ENCODE peak calls at places on chromosomes 1 and 21, in five cellular contexts. One of them, this sample, is unnamed.

GRCh38 chr21:38811257-38811656 is 5.5 kb downstream of the ETS2 start:
- DNase-seq in H1: no peak
- DNase-seq in K562: no peak
- DNase-seq in HepG2: no peak
- DNase-seq in HCT116: no peak
- DNase-seq in this sample: peak; percentile 87

GRCh38 chr1:223706077-223706988 is 6.0 kb upstream of the CAPN2 start:
- DNase-seq in H1: no peak
- DNase-seq in K562: no peak
- DNase-seq in HepG2: peak; percentile 44
- DNase-seq in HCT116: no peak
- DNase-seq in this sample: peak; percentile 22

GRCh38 chr1:176938375-176938774 is 226.1 kb downstream of the ASTN1 start:
- DNase-seq in H1: no peak
- DNase-seq in K562: no peak
- DNase-seq in HepG2: no peak
- DNase-seq in HCT116: no peak
- DNase-seq in this sample: no peak

GRCh38 chr1:169877800-169878491 is 15.8 kb downstream of the SCYL3 start:
- DNase-seq in H1: no peak
- DNase-seq in K562: no peak
- DNase-seq in HepG2: no peak
- DNase-seq in HCT116: no peak
- DNase-seq in this sample: no peak

GRCh38 chr1:27000817-27001460 is 7.4 kb downstream of the TRNP1 start:
- DNase-seq in H1: no peak
- DNase-seq in K562: no peak
- DNase-seq in HepG2: no peak
- DNase-seq in HCT116: no peak
- DNase-seq in this sample: peak; percentile 55

GRCh38 chr1:239493736-239494285 is 107.4 kb downstream of the CHRM3 start:
- DNase-seq in H1: no peak
- DNase-seq in K562: no peak
- DNase-seq in HepG2: no peak
- DNase-seq in HCT116: no peak
- DNase-seq in this sample: no peak

GRCh38 chr1:89605692-89606091 is 27.2 kb upstream of the LRRC8C start:
- DNase-seq in H1: no peak
- DNase-seq in K562: no peak
- DNase-seq in HepG2: peak; percentile 75
- DNase-seq in HCT116: peak; percentile 13
- DNase-seq in this sample: peak; percentile 82

GRCh38 chr1:96145486-96145885 is 576.1 kb upstream of the PTBP2 start:
- DNase-seq in H1: no peak
- DNase-seq in K562: no peak
- DNase-seq in HepG2: no peak
- DNase-seq in HCT116: no peak
- DNase-seq in this sample: no peak

GRCh38 chr21:39885119-39885848 is 18.0 kb downstream of the PCP4 start:
- DNase-seq in H1: no peak
- DNase-seq in K562: no peak
- DNase-seq in HepG2: no peak
- DNase-seq in HCT116: no peak
- DNase-seq in this sample: no peak

GRCh38 chr1:31822766-31823165 is 6.9 kb upstream of the SPOCD1 start:
- DNase-seq in H1: no peak
- DNase-seq in K562: no peak
- DNase-seq in HepG2: no peak
- DNase-seq in HCT116: no peak
- DNase-seq in this sample: no peak

GRCh38 chr21:32328595-32328994 is 29.9 kb downstream of the MRAP start:
- DNase-seq in H1: no peak
- DNase-seq in K562: no peak
- DNase-seq in HepG2: no peak
- DNase-seq in HCT116: no peak
- DNase-seq in this sample: peak; percentile 83

GRCh38 chr1:204154525-204155255 is 2.8 kb upstream of the ETNK2 start:
- DNase-seq in H1: no peak
- DNase-seq in K562: no peak
- DNase-seq in HepG2: no peak
- DNase-seq in HCT116: no peak
- DNase-seq in this sample: no peak

GRCh38 chr1:207414606-207415108 is 39.5 kb upstream of the CR2 start:
- DNase-seq in H1: no peak
- DNase-seq in K562: no peak
- DNase-seq in HepG2: no peak
- DNase-seq in HCT116: no peak
- DNase-seq in this sample: no peak

GRCh38 chr1:2601721-2602303 is 15.2 kb downstream of the PRXL2B start:
- DNase-seq in H1: no peak
- DNase-seq in K562: no peak
- DNase-seq in HepG2: no peak
- DNase-seq in HCT116: no peak
- DNase-seq in this sample: no peak

GRCh38 chr1:21635138-21635535 is 34.0 kb downstream of the RAP1GAP start:
- DNase-seq in H1: no peak
- DNase-seq in K562: no peak
- DNase-seq in HepG2: no peak
- DNase-seq in HCT116: no peak
- DNase-seq in this sample: no peak

GRCh38 chr1:44941424-44942324 is 44.7 kb downstream of the EIF2B3 start:
- DNase-seq in H1: no peak
- DNase-seq in K562: no peak
- DNase-seq in HepG2: no peak
- DNase-seq in HCT116: no peak
- DNase-seq in this sample: peak; percentile 59

GRCh38 chr1:20660363-20661234 is 570 bp downstream of the DDOST start:
- DNase-seq in H1: no peak
- DNase-seq in K562: no peak
- DNase-seq in HepG2: no peak
- DNase-seq in HCT116: no peak
- DNase-seq in this sample: no peak

GRCh38 chr1:175479521-175480342 is 263.7 kb downstream of the TNR start:
- DNase-seq in H1: no peak
- DNase-seq in K562: no peak
- DNase-seq in HepG2: no peak
- DNase-seq in HCT116: no peak
- DNase-seq in this sample: no peak

GRCh38 chr1:212470059-212470458 is 37.3 kb downstream of the NENF start:
- DNase-seq in H1: no peak
- DNase-seq in K562: no peak
- DNase-seq in HepG2: no peak
- DNase-seq in HCT116: peak; percentile 46
- DNase-seq in this sample: no peak

GRCh38 chr1:56908619-56909340 is 54.2 kb downstream of the C8A start:
- DNase-seq in H1: no peak
- DNase-seq in K562: no peak
- DNase-seq in HepG2: peak; percentile 82
- DNase-seq in HCT116: no peak
- DNase-seq in this sample: no peak

GRCh38 chr1:109198043-109198695 is 15.5 kb upstream of the SARS1 start:
- DNase-seq in H1: no peak
- DNase-seq in K562: peak; percentile 92
- DNase-seq in HepG2: no peak
- DNase-seq in HCT116: no peak
- DNase-seq in this sample: peak; percentile 80

GRCh38 chr1:211708006-211708405 is 32.6 kb upstream of the NEK2 start:
- DNase-seq in H1: no peak
- DNase-seq in K562: no peak
- DNase-seq in HepG2: no peak
- DNase-seq in HCT116: no peak
- DNase-seq in this sample: no peak

GRCh38 chr1:106022312-106022902 is 1034.1 kb upstream of the PRMT6 start:
- DNase-seq in H1: no peak
- DNase-seq in K562: no peak
- DNase-seq in HepG2: no peak
- DNase-seq in HCT116: no peak
- DNase-seq in this sample: no peak

GRCh38 chr1:30787266-30787665 is 29.7 kb upstream of the LAPTM5 start:
- DNase-seq in H1: no peak
- DNase-seq in K562: no peak
- DNase-seq in HepG2: no peak
- DNase-seq in HCT116: no peak
- DNase-seq in this sample: no peak

GRCh38 chr1:231011360-231011759 is 28.7 kb downstream of the FAM89A start:
- DNase-seq in H1: no peak
- DNase-seq in K562: no peak
- DNase-seq in HepG2: no peak
- DNase-seq in HCT116: no peak
- DNase-seq in this sample: no peak

GRCh38 chr1:197955486-197956394 is 38.6 kb downstream of the LHX9 start:
- DNase-seq in H1: no peak
- DNase-seq in K562: no peak
- DNase-seq in HepG2: peak; percentile 31
- DNase-seq in HCT116: no peak
- DNase-seq in this sample: no peak

GRCh38 chr1:4005431-4005830 is 105.4 kb upstream of the C1orf174 start:
- DNase-seq in H1: no peak
- DNase-seq in K562: no peak
- DNase-seq in HepG2: no peak
- DNase-seq in HCT116: no peak
- DNase-seq in this sample: no peak

GRCh38 chr21:45834026-45834715 is 147.4 kb upstream of the COL6A1 start:
- DNase-seq in H1: no peak
- DNase-seq in K562: no peak
- DNase-seq in HepG2: no peak
- DNase-seq in HCT116: no peak
- DNase-seq in this sample: no peak

GRCh38 chr21:45831991-45832740 is 149.4 kb upstream of the COL6A1 start:
- DNase-seq in H1: peak; percentile 29
- DNase-seq in K562: no peak
- DNase-seq in HepG2: no peak
- DNase-seq in HCT116: no peak
- DNase-seq in this sample: no peak

GRCh38 chr21:45834821-45835293 is 146.7 kb upstream of the COL6A1 start:
- DNase-seq in H1: no peak
- DNase-seq in K562: peak; percentile 47
- DNase-seq in HepG2: no peak
- DNase-seq in HCT116: no peak
- DNase-seq in this sample: no peak

GRCh38 chr21:45835301-45836267 is 146.0 kb upstream of the COL6A1 start:
- DNase-seq in H1: no peak
- DNase-seq in K562: no peak
- DNase-seq in HepG2: no peak
- DNase-seq in HCT116: no peak
- DNase-seq in this sample: no peak

GRCh38 chr21:45833437-45833836 is 148.1 kb upstream of the COL6A1 start:
- DNase-seq in H1: no peak
- DNase-seq in K562: no peak
- DNase-seq in HepG2: no peak
- DNase-seq in HCT116: no peak
- DNase-seq in this sample: no peak
- TF ChIP-seq MAX in H1: no peak
- TF ChIP-seq MAX in K562: no peak
- TF ChIP-seq MAX in HepG2: no peak
- TF ChIP-seq MAX in HCT116: no peak
- TF ChIP-seq MAX in this sample: no peak

DNA sequence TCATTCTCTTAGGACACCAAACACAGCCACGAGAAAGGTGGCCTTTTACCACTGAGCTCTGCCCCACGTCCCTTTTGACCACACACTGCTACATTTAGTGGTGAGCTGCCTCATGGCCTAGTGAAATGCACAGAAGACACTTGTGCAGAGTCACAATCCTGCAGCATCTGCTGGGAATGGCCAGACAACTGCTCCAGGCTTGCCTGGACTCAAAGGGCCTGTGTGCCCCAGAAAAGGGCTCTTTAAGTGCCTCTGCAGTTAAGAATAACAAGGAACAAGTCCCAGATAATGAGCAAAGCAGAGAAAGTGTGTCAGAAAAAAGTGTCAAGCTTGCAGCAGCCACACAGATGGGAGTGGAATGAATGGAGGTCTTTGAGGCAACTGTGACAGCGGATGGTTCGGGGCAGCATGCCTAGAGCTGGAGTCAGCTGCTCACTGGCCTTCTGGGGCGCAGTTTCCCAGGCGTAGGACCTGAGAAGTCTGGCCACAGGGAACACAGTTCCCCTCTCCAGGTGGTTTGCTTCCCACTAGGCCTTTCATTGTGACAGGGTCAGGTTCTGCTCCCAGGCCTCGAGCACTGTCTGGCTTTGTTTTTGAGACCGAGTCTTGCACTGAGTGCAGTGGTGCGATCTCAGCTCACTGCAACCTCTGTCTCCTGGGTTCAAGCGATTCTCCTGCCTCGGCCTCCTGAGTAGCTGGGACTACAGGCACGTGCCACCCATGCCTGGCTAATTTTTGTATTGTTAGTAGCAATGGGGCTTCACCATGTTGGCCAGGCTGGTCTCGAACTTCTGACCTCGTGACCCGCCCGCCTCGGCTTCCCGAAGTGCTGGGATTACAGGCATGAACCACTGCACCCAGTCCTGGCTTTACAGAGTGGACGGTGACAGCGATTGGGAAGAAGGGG is 5.0 kb downstream of the PARP1 start:
- DNase-seq in H1: no peak
- DNase-seq in K562: no peak
- DNase-seq in HepG2: no peak
- DNase-seq in HCT116: no peak
- DNase-seq in this sample: no peak
- TF ChIP-seq EZH2 in H1: no peak
- TF ChIP-seq EZH2 in K562: no peak
- TF ChIP-seq EZH2 in HepG2: no peak
- TF ChIP-seq EZH2 in HCT116: no peak
- TF ChIP-seq EZH2 in this sample: no peak

GRCh38 chr1:17603091-17603841 is 63.8 kb downstream of the ARHGEF10L start:
- DNase-seq in H1: no peak
- DNase-seq in K562: no peak
- DNase-seq in HepG2: no peak
- DNase-seq in HCT116: no peak
- DNase-seq in this sample: no peak
- H3K9ac ChIP-seq in H1: no peak overlapping the region
- H3K9ac ChIP-seq in K562: no peak overlapping the region
- H3K9ac ChIP-seq in HepG2: no peak overlapping the region
- H3K9ac ChIP-seq in HCT116: no peak overlapping the region
- H3K9ac ChIP-seq in this sample: no peak overlapping the region

DNA sequence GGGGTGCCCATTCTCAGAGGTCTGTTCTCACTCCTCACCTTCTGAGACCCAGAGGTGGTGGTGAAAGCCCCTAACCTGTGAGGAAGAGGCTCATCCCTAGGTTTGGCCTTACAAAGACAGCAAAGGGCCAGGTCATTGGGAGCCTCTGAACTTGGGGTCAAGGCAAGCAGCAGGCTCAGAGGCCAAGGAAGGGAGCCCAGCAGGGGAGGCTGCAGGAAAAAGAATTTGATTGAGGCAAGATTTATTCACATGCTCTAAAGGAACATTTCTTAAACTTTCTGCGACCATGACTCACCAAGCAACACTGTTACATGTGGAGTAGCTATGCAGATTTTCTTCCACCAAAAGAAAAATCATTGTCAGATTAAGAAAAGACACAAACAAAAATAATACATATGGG is 132.5 kb upstream of the SYT6 start:
- DNase-seq in H1: no peak
- DNase-seq in K562: no peak
- DNase-seq in HepG2: no peak
- DNase-seq in HCT116: no peak
- DNase-seq in this sample: no peak
- TF ChIP-seq MAX in H1: no peak
- TF ChIP-seq MAX in K562: no peak
- TF ChIP-seq MAX in HepG2: no peak
- TF ChIP-seq MAX in HCT116: no peak
- TF ChIP-seq MAX in this sample: no peak